ENCODE peak calls at places on chromosomes 4 and X, in eight cellular contexts. Z is left lung; V is activated T-helper 1 cell treated with anti-CD3 and anti-CD28 coated beads, Interleukin-2, amount 50 U/mL, for 16 hours; S is Right ventricle myocardium superior; P is upper lobe of right lung; D is fibroblast of mammary gland; T is SW480; J is DMS79. U is an unnamed sample.

GRCh38 chr4:52407545-52407944 is 251.6 kb downstream of the USP46 start:
- DNase-seq in Z (no peak), V (no peak), S (no peak), P (no peak), D (peak), T (peak), J (no peak), U (no peak)

GRCh38 chrX:113384628-113385027 is 544.0 kb upstream of the AMOT start:
- DNase-seq in Z (no peak), V (no peak), S (no peak), P (no peak), D (peak), T (no peak), J (no peak), U (peak)

GRCh38 chrX:94908171-94908570 is 1234.2 kb downstream of the FAM133A start:
- DNase-seq in Z (no peak), V (no peak), S (no peak), P (no peak), D (no peak), T (no peak), J (no peak), U (no peak)

GRCh38 chr4:54363037-54363436 is 133.9 kb downstream of the PDGFRA start:
- DNase-seq in Z (no peak), V (no peak), S (no peak), P (no peak), D (no peak), T (no peak), J (no peak), U (no peak)

GRCh38 chrX:147910607-147911006 is 1.1 kb upstream of the FMR1 start:
- DNase-seq in Z (no peak), V (no peak), S (no peak), P (no peak), D (no peak), T (no peak), J (no peak), U (no peak)

GRCh38 chr4:53959373-53959772 is 105.0 kb downstream of the CHIC2 start:
- DNase-seq in Z (no peak), V (no peak), S (no peak), P (no peak), D (no peak), T (no peak), J (no peak), U (no peak)

GRCh38 chr4:140861359-140862181 is 105.4 kb upstream of the TBC1D9 start:
- DNase-seq in Z (no peak), V (no peak), S (no peak), P (no peak), D (peak), T (peak), J (peak), U (peak)

GRCh38 chr4:107035711-107036601 is at the start of gene DKK2:
- DNase-seq in Z (no peak), V (no peak), S (peak), P (peak), D (peak), T (no peak), J (no peak), U (peak)

U was measured in Ammon's horn.